ENCODE peak calls at places on chromosomes 11 and 22, in six cellular contexts. B, K, Q, I, P and U are unnamed samples.

GRCh38 chr22:46081831-46082210 is 68.5 kb upstream of the PPARA start:
- DNase-seq in B (peak; percentile 23), K (peak; percentile 65), Q (peak; percentile 63), I (peak; percentile 43), P (no peak), U (peak; percentile 53)

GRCh38 chr11:63670738-63671321 is 346 bp downstream of the ATL3 start:
- DNase-seq in B (peak; percentile 48), K (peak; percentile 76), Q (peak; percentile 78), I (peak; percentile 78), P (no peak), U (peak; percentile 16)

GRCh38 chr11:128503231-128503991 is 83.9 kb downstream of the ETS1 start:
- DNase-seq in B (no peak), K (peak; percentile 96), Q (no peak), I (no peak), P (no peak), U (no peak)

GRCh38 chr11:62336949-62337681 is at the start of gene ASRGL1:
- DNase-seq in B (peak; percentile 66), K (peak; percentile 77), Q (peak; percentile 90), I (peak; percentile 95), P (peak; percentile 41), U (peak; percentile 78)

GRCh38 chr11:120563698-120564572 is 52.4 kb downstream of the GRIK4 start:
- DNase-seq in B (no peak), K (no peak), Q (peak; percentile 53), I (no peak), P (no peak), U (peak; percentile 54)

GRCh38 chr11:116420030-116420429 is 352.8 kb downstream of the BUD13 start:
- DNase-seq in B (no peak), K (no peak), Q (no peak), I (no peak), P (no peak), U (no peak)

GRCh38 chr22:18057568-18058209 is 20.1 kb upstream of the PEX26 start:
- DNase-seq in B (peak; percentile 95), K (peak; percentile 100), Q (peak; percentile 97), I (peak; percentile 93), P (peak; percentile 84), U (no peak)

GRCh38 chr11:9802291-9802861 is 138.5 kb downstream of the SWAP70 start:
- DNase-seq in B (no peak), K (peak; percentile 90), Q (no peak), I (no peak), P (no peak), U (no peak)

GRCh38 chr11:16958833-16959232 is 55.4 kb downstream of the PLEKHA7 start:
- DNase-seq in B (no peak), K (no peak), Q (no peak), I (no peak), P (no peak), U (no peak)

GRCh38 chr11:3949132-3949531 is 93.7 kb downstream of the STIM1 start:
- DNase-seq in B (no peak), K (no peak), Q (no peak), I (peak; percentile 74), P (no peak), U (no peak)

GRCh38 chr22:43889366-43890253 is 2.2 kb downstream of the PNPLA5 start:
- DNase-seq in B (peak; percentile 7), K (peak; percentile 46), Q (no peak), I (no peak), P (no peak), U (no peak)

GRCh38 chr22:49784630-49784971 is 43.1 kb downstream of the BRD1 start:
- DNase-seq in B (no peak), K (no peak), Q (no peak), I (no peak), P (no peak), U (no peak)

GRCh38 chr11:8241373-8242112 is 22.1 kb downstream of the LMO1 start:
- DNase-seq in B (no peak), K (no peak), Q (no peak), I (no peak), P (no peak), U (no peak)

GRCh38 chr11:111730871-111731591 is 35.2 kb downstream of the PPP2R1B start:
- DNase-seq in B (no peak), K (peak; percentile 51), Q (no peak), I (no peak), P (no peak), U (peak; percentile 35)

GRCh38 chr11:26276798-26277424 is 55.0 kb upstream of the ANO3 start:
- DNase-seq in B (no peak), K (peak; percentile 65), Q (peak; percentile 65), I (peak; percentile 82), P (no peak), U (peak; percentile 37)

GRCh38 chr22:45096256-45096907 is 67.3 kb upstream of the NUP50 start:
- DNase-seq in B (peak; percentile 66), K (peak; percentile 75), Q (peak; percentile 66), I (peak; percentile 75), P (no peak), U (peak; percentile 65)

GRCh38 chr22:33923660-33924246 is 3.5 kb upstream of the LARGE1 start:
- DNase-seq in B (peak; percentile 63), K (peak; percentile 84), Q (peak; percentile 80), I (peak; percentile 86), P (peak; percentile 16), U (peak; percentile 61)

GRCh38 chr22:45223304-45224117 is 17.2 kb downstream of the KIAA0930 start:
- DNase-seq in B (no peak), K (no peak), Q (no peak), I (no peak), P (no peak), U (no peak)

GRCh38 chr11:127193916-127194315 is 193.3 kb upstream of the KIRREL3 start:
- DNase-seq in B (no peak), K (no peak), Q (no peak), I (no peak), P (no peak), U (peak; percentile 19)

GRCh38 chr11:47387944-47388696 is 9.8 kb upstream of the SPI1 start:
- DNase-seq in B (no peak), K (no peak), Q (no peak), I (no peak), P (no peak), U (no peak)

GRCh38 chr11:68297052-68297378 is 15.4 kb upstream of the LRP5 start:
- DNase-seq in B (no peak), K (no peak), Q (no peak), I (no peak), P (no peak), U (no peak)

GRCh38 chr11:68298659-68299516 is 13.5 kb upstream of the LRP5 start:
- DNase-seq in B (no peak), K (no peak), Q (no peak), I (peak; percentile 57), P (no peak), U (no peak)

GRCh38 chr11:68297812-68298658 is 14.4 kb upstream of the LRP5 start:
- DNase-seq in B (peak; percentile 69), K (peak; percentile 81), Q (peak; percentile 86), I (peak; percentile 92), P (peak; percentile 38), U (peak; percentile 80)

GRCh38 chr11:68296344-68297051 is 15.9 kb upstream of the LRP5 start:
- DNase-seq in B (no peak), K (no peak), Q (no peak), I (peak; percentile 88), P (no peak), U (no peak)

GRCh38 chr11:68297494-68297811 is 14.9 kb upstream of the LRP5 start:
- DNase-seq in B (no peak), K (no peak), Q (no peak), I (no peak), P (no peak), U (no peak)
- H3K4me3 ChIP-seq in B (no peak overlapping the region), K (peak overlapping the region; percentile 31), Q (no peak overlapping the region), I (no peak overlapping the region), P (peak overlapping the region; percentile 59), U (no peak overlapping the region)

GRCh38 chr11:68938816-68939582 is 35.3 kb downstream of the IGHMBP2 start:
- DNase-seq in B (no peak), K (no peak), Q (no peak), I (no peak), P (no peak), U (no peak)
- H3K36me3 ChIP-seq in B (peaks cover 61% of the 10 kb centered on the region), K (no peaks in the 10 kb centered on the region), Q (peaks cover 56% of the 10 kb centered on the region), I (no peaks in the 10 kb centered on the region), P (peaks cover 35% of the 10 kb centered on the region), U (peaks cover 53% of the 10 kb centered on the region)

GRCh38 chr22:42719133-42719532 is 1.5 kb downstream of the A4GALT start:
- DNase-seq in B (no peak), K (peak; percentile 52), Q (no peak), I (no peak), P (no peak), U (no peak)

GRCh38 chr22:42719656-42720262 is 911 bp downstream of the A4GALT start:
- DNase-seq in B (no peak), K (no peak), Q (no peak), I (no peak), P (no peak), U (no peak)

GRCh38 chr22:42717197-42717967 is 3.3 kb downstream of the A4GALT start:
- DNase-seq in B (peak; percentile 47), K (peak; percentile 33), Q (no peak), I (no peak), P (no peak), U (no peak)

GRCh38 chr22:42721045-42721434 is 370 bp upstream of the A4GALT start:
- DNase-seq in B (no peak), K (peak; percentile 47), Q (no peak), I (no peak), P (no peak), U (no peak)

GRCh38 chr22:42720263-42721044 is at the start of gene A4GALT:
- DNase-seq in B (no peak), K (peak; percentile 55), Q (no peak), I (no peak), P (no peak), U (no peak)
- H3K4me3 ChIP-seq in B (peak within 1 kb of the TSS; percentile 47), K (peak within 1 kb of the TSS; percentile 77), Q (peak within 1 kb of the TSS; percentile 93), I (peak within 1 kb of the TSS; percentile 53), P (peak within 1 kb of the TSS; percentile 96), U (no peak within 1 kb of the TSS)

DNA sequence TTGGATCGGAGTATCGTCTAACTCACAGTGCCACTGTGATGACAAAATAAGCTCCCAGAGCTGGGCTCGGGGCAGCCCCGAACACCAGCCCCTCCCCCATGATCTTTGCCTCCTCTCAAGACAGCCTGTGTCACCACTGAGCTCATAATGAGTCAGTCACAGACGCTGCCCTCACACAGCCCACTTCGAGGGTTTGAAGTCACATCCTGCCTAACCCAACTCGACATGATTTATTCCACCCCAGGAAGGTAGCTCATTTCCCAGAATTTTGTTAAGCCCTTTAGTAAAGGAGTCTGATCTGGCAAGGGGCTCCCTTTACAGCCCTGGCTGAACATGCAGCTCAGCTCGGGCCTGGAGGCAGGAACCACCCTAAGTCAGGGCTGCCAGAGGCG is 22.8 kb downstream of the MYH9 start:
- DNase-seq in B (peak; percentile 88), K (peak; percentile 97), Q (peak; percentile 97), I (peak; percentile 90), P (peak; percentile 91), U (no peak)
- H3K36me3 ChIP-seq in B (no peaks in the 10 kb centered on the region), K (no peaks in the 10 kb centered on the region), Q (no peaks in the 10 kb centered on the region), I (no peaks in the 10 kb centered on the region), P (no peaks in the 10 kb centered on the region), U (no peaks in the 10 kb centered on the region)

GRCh38 chr11:20026629-20027545 is 133.4 kb downstream of the DBX1 start:
- DNase-seq in B (no peak), K (no peak), Q (no peak), I (no peak), P (no peak), U (no peak)
- H3K4me3 ChIP-seq in B (no peak overlapping the region), K (no peak overlapping the region), Q (no peak overlapping the region), I (no peak overlapping the region), P (no peak overlapping the region), U (no peak overlapping the region)

DNA sequence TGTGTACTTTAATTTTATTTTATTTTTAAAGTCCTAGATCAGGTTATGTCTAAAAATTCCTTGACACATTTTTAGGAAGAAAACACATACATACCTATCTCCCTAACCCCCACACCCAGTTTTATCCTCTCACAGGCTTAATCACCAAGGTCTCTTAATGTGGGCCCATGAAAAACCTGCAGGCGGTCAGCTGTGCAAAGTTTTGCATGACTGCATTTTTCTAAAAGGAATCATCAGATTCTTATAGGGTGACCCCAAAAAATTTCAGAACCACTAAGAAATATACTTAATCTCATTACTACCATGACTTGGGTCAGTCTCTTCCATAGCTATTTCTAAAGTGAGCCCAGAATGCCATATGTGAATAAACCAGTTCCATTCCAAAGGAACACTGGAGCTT is 19.8 kb downstream of the SAA1 start:
- DNase-seq in B (no peak), K (no peak), Q (no peak), I (no peak), P (no peak), U (no peak)
- H3K36me3 ChIP-seq in B (peaks cover 50% of the 10 kb centered on the region), K (peaks cover 55% of the 10 kb centered on the region), Q (peaks cover 68% of the 10 kb centered on the region), I (no peaks in the 10 kb centered on the region), P (peaks cover 55% of the 10 kb centered on the region), U (no peaks in the 10 kb centered on the region)